ENCODE peak calls at places on chromosomes 16 and 17, in five cellular contexts. L is cardiac muscle cell, H is thoracic aorta, I is GM23248, F is mammary epithelial cell. W is an unnamed sample. For H3K4me1, the result is how much of the 10 kb centered on the place peaks cover.

GRCh38 chr16:76081936-76082335 is 195.3 kb upstream of the CNTNAP4 start:
- DNase-seq in L (no peak), H (no peak), I (no peak), F (peak), W (no peak)

GRCh38 chr16:56700195-56700594 is 17.9 kb downstream of the MT1X start:
- DNase-seq in L (no peak), H (no peak), I (no peak), F (no peak), W (no peak)

GRCh38 chr16:20689668-20690067 is 7.8 kb downstream of the ACSM1 start:
- DNase-seq in L (no peak), H (no peak), I (no peak), F (no peak), W (no peak)

GRCh38 chr16:85613609-85614337 is 651 bp downstream of the GSE1 start:
- DNase-seq in L (peak), H (no peak), I (peak), F (no peak), W (peak)

GRCh38 chr16:86734559-86735480 is 156.5 kb downstream of the FOXL1 start:
- DNase-seq in L (peak), H (no peak), I (no peak), F (no peak), W (no peak)

GRCh38 chr16:2527784-2528100 is 3.5 kb downstream of the CEMP1 start:
- DNase-seq in L (no peak), H (no peak), I (no peak), F (no peak), W (no peak)

GRCh38 chr16:78244131-78244899 is 144.9 kb downstream of the WWOX start:
- DNase-seq in L (no peak), H (no peak), I (no peak), F (no peak), W (no peak)

GRCh38 chr16:68401871-68402747 is 46.2 kb downstream of the SMPD3 start:
- DNase-seq in L (peak), H (no peak), I (peak), F (peak), W (no peak)

GRCh38 chr16:56625140-56625942 is at the start of gene MT1E:
- DNase-seq in L (peak), H (no peak), I (peak), F (peak), W (no peak)

GRCh38 chr17:30388321-30389179 is 9.8 kb downstream of the CPD start:
- DNase-seq in L (no peak), H (no peak), I (no peak), F (no peak), W (peak)

GRCh38 chr16:15643453-15644305 is 725 bp upstream of the MARF1 start:
- DNase-seq in L (peak), H (no peak), I (peak), F (no peak), W (peak)

GRCh38 chr16:69223882-69224281 is 36.9 kb downstream of the SNTB2 start:
- DNase-seq in L (no peak), H (no peak), I (peak), F (peak), W (no peak)

GRCh38 chr17:63293310-63293709 is 152.8 kb downstream of the CYB561 start:
- DNase-seq in L (peak), H (no peak), I (peak), F (peak), W (no peak)

GRCh38 chr16:73068546-73069401 is 20.8 kb upstream of the ZFHX3 start:
- DNase-seq in L (peak), H (peak), I (peak), F (peak), W (peak)

GRCh38 chr16:69181-69580 is 3.2 kb downstream of the RHBDF1 start:
- DNase-seq in L (no peak), H (no peak), I (no peak), F (no peak), W (no peak)

GRCh38 chr17:67390646-67391480 is 13.8 kb downstream of the PITPNC1 start:
- DNase-seq in L (peak), H (no peak), I (peak), F (peak), W (no peak)

GRCh38 chr17:48155889-48156670 is 48.5 kb downstream of the SNX11 start:
- DNase-seq in L (no peak), H (no peak), I (no peak), F (no peak), W (no peak)

DNA sequence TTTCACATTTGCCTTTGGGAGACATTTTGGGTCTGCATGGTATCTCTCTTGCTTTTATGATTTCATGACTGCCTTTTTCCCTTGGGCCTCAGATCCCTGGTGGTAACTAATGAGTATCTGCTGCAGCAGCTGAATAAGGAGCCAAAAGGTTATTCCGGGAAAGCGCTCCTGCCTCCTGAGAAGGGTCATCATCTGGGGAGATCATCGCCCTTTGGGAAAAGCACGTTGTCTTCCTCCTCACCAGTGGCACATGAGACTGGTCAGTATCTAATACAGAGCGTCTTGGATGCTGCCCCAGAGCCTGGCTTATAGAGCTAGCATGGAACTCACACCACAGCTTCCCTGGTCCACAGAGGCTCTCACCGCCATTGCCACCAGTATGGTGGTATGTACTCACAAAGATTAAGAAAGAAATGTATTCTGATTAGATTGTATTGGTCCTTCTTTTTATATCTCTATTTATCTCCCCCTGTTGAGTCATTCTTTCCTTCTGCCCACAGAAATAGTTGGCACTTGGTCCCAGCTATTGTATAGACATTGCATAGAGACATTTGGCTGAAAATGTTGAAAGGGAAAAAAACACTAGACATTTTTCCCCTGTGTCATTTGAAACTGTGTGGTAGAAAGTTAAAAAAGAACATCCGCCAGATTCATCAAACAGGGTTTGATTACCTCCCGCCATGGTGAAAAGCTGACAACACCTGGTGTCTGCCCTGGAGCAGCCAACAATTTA is 8.4 kb downstream of the TPPP3 start:
- DNase-seq in L (peak), H (no peak), I (peak), F (no peak), W (no peak)
- H3K4me1 ChIP-seq in L (under half), H (under half), I (under half), F (under half), W (under half)

GRCh38 chr17:74743755-74744154 is 4.7 kb upstream of the NHERF1 start:
- DNase-seq in L (no peak), H (no peak), I (no peak), F (no peak), W (no peak)

GRCh38 chr17:74742978-74743545 is 5.4 kb upstream of the NHERF1 start:
- DNase-seq in L (no peak), H (no peak), I (no peak), F (no peak), W (no peak)

GRCh38 chr17:74745548-74746177 is 2.8 kb upstream of the NHERF1 start:
- DNase-seq in L (no peak), H (no peak), I (no peak), F (no peak), W (no peak)

GRCh38 chr17:74744714-74745547 is 3.5 kb upstream of the NHERF1 start:
- DNase-seq in L (peak), H (peak), I (peak), F (peak), W (peak)

DNA sequence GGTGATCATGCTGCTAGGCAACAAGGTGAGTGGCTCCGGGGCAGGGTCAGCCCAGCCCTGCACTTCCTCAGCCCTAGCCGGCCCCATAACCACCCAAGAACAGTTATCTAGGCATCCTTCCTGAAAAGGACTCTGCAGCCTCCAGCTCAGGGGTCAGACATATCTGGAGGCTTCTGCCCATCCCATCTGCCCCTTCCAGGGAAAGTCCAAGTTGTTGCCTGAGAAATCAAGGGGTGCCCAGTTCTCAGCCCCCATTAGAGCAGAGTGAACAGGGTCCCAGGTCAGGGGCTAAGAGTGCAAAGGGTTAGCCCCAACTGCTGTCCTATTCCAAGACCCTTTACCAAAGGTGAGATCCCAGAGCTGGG is 4.1 kb upstream of the NHERF1 start:
- DNase-seq in L (no peak), H (no peak), I (no peak), F (no peak), W (no peak)
- H3K4me1 ChIP-seq in L (under half), H (under half), I (under half), F (under half), W (under half)

GRCh38 chr17:73533127-73533526 is 111.1 kb downstream of the SDK2 start:
- DNase-seq in L (no peak), H (no peak), I (no peak), F (no peak), W (peak)
- H3K4me1 ChIP-seq in L (half or more), H (under half), I (under half), F (under half), W (under half)

GRCh38 chr17:46099865-46100264 is 93.4 kb downstream of the KANSL1 start:
- DNase-seq in L (no peak), H (no peak), I (no peak), F (no peak), W (no peak)
- H3K4me1 ChIP-seq in L (under half), H (under half), I (under half), F (under half), W (under half)

DNA sequence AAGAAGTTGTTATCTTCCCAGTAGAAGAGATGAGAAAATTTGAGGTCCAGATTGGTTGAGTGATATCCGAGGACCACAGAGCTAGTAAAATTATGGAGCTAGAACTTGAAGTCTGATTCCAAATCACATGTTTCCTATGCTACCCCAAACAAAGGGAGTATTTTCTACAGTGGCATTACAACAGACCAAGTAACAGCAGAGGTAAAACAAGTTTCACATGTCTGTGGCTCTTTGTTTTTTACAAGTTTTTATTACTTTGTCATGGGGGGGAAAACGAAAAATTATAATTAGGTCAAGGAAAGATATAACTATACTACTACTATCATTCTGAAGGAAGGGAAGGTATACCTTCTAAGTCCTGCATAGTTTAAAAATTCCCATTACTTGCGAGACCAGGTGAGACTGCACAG is 49.4 kb downstream of the KANSL1 start:
- DNase-seq in L (no peak), H (no peak), I (no peak), F (peak), W (no peak)
- H3K4me1 ChIP-seq in L (under half), H (half or more), I (under half), F (under half), W (under half)

W was measured in BE2C.